ENCODE peak calls at places on chromosomes 1 and 21, in seven cellular contexts. W, T, F, D, G, M and C are unnamed samples.

GRCh38 chr1:237013608-237014007 is 9.4 kb upstream of the MT1HL1 start:
- DNase-seq in W (no peak), T (no peak), F (no peak), D (no peak), G (no peak), M (no peak), C (no peak)

GRCh38 chr1:219120625-219121544 is 52.8 kb upstream of the LYPLAL1 start:
- DNase-seq in W (no peak), T (no peak), F (no peak), D (no peak), G (peak; percentile 6), M (no peak), C (no peak)

GRCh38 chr1:21126324-21126723 is 50.4 kb downstream of the EIF4G3 start:
- DNase-seq in W (no peak), T (no peak), F (no peak), D (no peak), G (no peak), M (peak; percentile 18), C (no peak)

GRCh38 chr1:21851430-21852250 is 39.6 kb downstream of the LDLRAD2 start:
- DNase-seq in W (no peak), T (no peak), F (no peak), D (no peak), G (no peak), M (no peak), C (no peak)

GRCh38 chr21:45469273-45470086 is 64.5 kb downstream of the COL18A1 start:
- DNase-seq in W (no peak), T (no peak), F (peak; percentile 85), D (no peak), G (peak; percentile 10), M (no peak), C (no peak)

GRCh38 chr1:12346483-12347155 is 116.8 kb downstream of the VPS13D start:
- DNase-seq in W (no peak), T (no peak), F (no peak), D (no peak), G (no peak), M (no peak), C (no peak)

GRCh38 chr21:45551316-45551715 is 9.1 kb upstream of the SLC19A1 start:
- DNase-seq in W (peak; percentile 65), T (peak; percentile 73), F (no peak), D (no peak), G (no peak), M (no peak), C (no peak)

GRCh38 chr1:99180343-99180808 is 83.9 kb upstream of the PLPPR4 start:
- DNase-seq in W (peak; percentile 26), T (peak; percentile 83), F (peak; percentile 76), D (peak; percentile 75), G (peak; percentile 34), M (peak; percentile 46), C (peak; percentile 35)

GRCh38 chr1:210696709-210697108 is 368.0 kb downstream of the HHAT start:
- DNase-seq in W (no peak), T (peak; percentile 43), F (no peak), D (no peak), G (no peak), M (no peak), C (peak; percentile 75)

GRCh38 chr1:154556422-154556821 is 2.0 kb downstream of the UBE2Q1 start:
- DNase-seq in W (no peak), T (no peak), F (no peak), D (no peak), G (no peak), M (no peak), C (no peak)

GRCh38 chr1:1358433-1359201 is at the start of gene MXRA8:
- DNase-seq in W (no peak), T (peak; percentile 62), F (no peak), D (no peak), G (peak; percentile 85), M (no peak), C (no peak)

GRCh38 chr1:54401799-54402198 is 4.4 kb downstream of the SSBP3 start:
- DNase-seq in W (no peak), T (no peak), F (no peak), D (no peak), G (no peak), M (no peak), C (no peak)

GRCh38 chr1:9891207-9891606 is 18.9 kb downstream of the CTNNBIP1 start:
- DNase-seq in W (peak; percentile 62), T (no peak), F (no peak), D (no peak), G (no peak), M (no peak), C (no peak)

GRCh38 chr1:103942029-103942428 is 192.3 kb downstream of the AMY1C start:
- DNase-seq in W (no peak), T (no peak), F (no peak), D (no peak), G (no peak), M (no peak), C (no peak)

GRCh38 chr1:33050221-33051076 is 13.8 kb upstream of the AK2 start:
- DNase-seq in W (peak; percentile 73), T (peak; percentile 16), F (no peak), D (no peak), G (no peak), M (peak; percentile 25), C (no peak)

GRCh38 chr21:45631540-45631939 is 12.0 kb upstream of the PCBP3 start:
- DNase-seq in W (no peak), T (no peak), F (no peak), D (no peak), G (no peak), M (no peak), C (peak; percentile 13)

GRCh38 chr21:28781602-28782274 is 210.9 kb downstream of the LTN1 start:
- DNase-seq in W (peak; percentile 31), T (peak; percentile 23), F (no peak), D (peak; percentile 9), G (no peak), M (no peak), C (no peak)

GRCh38 chr21:46253610-46254124 is 25.1 kb upstream of the LSS start:
- DNase-seq in W (no peak), T (peak; percentile 83), F (no peak), D (no peak), G (no peak), M (no peak), C (no peak)

GRCh38 chr1:75922698-75923097 is 9.5 kb downstream of the ASB17 start:
- DNase-seq in W (no peak), T (no peak), F (no peak), D (no peak), G (no peak), M (no peak), C (no peak)

DNA sequence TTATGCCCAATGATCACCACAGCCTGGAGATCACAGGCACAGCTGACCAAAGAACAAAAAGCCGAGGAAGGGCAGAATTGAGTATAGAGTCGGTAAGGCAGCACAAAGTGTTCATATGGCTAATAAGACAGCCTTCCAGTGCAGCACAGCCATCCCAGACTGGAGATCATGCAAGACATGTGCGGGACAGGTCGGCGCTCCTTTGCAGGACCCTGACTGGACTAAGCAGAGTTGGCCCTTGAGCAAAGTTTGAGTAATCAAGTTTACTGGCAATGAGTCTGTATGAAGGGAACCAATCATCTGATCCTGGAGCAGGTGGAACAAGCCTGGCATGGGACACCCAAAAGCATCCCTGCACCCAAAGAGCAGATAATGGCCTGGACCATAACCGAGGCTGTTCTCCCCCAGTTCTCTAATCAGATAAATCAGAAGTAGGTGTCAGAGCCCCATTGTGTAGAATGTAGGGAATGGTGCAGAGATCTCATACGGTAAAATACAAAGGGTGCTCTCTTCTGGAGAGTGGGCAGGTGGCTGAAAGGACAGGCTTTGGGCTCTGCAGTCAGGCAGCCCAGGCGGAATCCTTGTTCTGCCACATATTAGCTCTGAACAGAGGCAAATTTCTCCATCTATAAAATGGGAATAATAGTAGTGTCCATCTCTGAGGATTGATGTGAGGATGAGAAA is 10.7 kb upstream of the DNASE2B start:
- DNase-seq in W (no peak), T (no peak), F (peak; percentile 38), D (no peak), G (no peak), M (no peak), C (no peak)
- TF ChIP-seq CTCF in W (no peak), T (no peak), F (no peak), D (no peak), G (no peak), M (no peak), C (no peak)

DNA sequence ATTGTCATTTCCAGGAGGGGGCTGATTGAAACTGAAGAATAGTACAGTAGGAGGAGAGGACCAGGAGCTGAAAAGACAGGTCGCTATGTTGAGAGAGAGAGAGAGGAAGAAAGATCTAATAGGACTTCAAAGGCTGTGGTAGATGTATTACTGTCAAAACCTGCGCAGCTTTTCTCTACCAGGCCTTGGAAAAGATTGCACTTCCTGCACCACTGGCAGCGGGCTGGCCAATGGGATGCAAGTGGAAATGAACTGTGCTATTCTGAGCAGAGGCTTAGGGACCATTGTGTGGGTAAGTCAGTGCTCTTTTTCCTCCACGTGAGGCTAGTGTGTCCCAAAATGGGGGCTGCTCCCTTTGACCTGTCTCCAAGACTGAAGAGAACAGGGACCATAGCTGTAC is 47.1 kb downstream of the MDM4 start:
- DNase-seq in W (no peak), T (peak; percentile 47), F (no peak), D (no peak), G (no peak), M (no peak), C (no peak)
- TF ChIP-seq CTCF in W (no peak), T (no peak), F (no peak), D (no peak), G (no peak), M (no peak), C (no peak)

GRCh38 chr1:14149431-14149830 is 449.1 kb upstream of the KAZN start:
- DNase-seq in W (no peak), T (no peak), F (no peak), D (no peak), G (no peak), M (no peak), C (no peak)
- TF ChIP-seq CTCF in W (no peak), T (no peak), F (no peak), D (no peak), G (no peak), M (no peak), C (no peak)

GRCh38 chr1:200275415-200275814 is 134.4 kb downstream of the ZNF281 start:
- DNase-seq in W (no peak), T (no peak), F (no peak), D (no peak), G (no peak), M (no peak), C (no peak)

GRCh38 chr1:200274121-200274520 is 135.7 kb downstream of the ZNF281 start:
- DNase-seq in W (no peak), T (no peak), F (no peak), D (no peak), G (no peak), M (no peak), C (no peak)

GRCh38 chr1:200275816-200276453 is 133.9 kb downstream of the ZNF281 start:
- DNase-seq in W (no peak), T (no peak), F (no peak), D (no peak), G (no peak), M (no peak), C (no peak)

GRCh38 chr1:200272669-200273068 is 137.2 kb downstream of the ZNF281 start:
- DNase-seq in W (no peak), T (no peak), F (no peak), D (no peak), G (no peak), M (no peak), C (no peak)

DNA sequence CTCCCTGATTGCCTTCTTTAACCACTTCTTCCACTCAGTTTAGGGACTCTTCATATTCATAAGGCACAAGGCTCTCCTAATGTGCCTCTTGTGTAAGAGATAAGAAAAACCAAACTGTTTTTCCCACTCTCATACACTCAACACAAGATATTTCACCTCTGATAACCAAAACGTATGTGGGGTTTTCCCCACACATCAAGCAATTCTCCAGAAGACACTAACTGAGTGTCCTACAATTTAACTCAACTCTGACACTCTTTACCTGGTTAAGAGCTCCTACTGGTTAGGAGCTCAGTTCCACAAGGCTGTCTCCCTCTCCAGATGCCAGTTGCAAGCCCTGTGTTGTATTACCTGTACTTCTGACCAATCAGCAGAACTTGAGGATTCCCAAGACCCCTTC is 136.5 kb downstream of the ZNF281 start:
- DNase-seq in W (no peak), T (no peak), F (no peak), D (no peak), G (no peak), M (no peak), C (no peak)
- TF ChIP-seq CTCF in W (no peak), T (no peak), F (no peak), D (no peak), G (no peak), M (no peak), C (no peak)